ENCODE peak calls at places on chromosome 17, in eight cellular contexts. E, P, X, O, J, I, B and W are unnamed samples. For H3K27me3, the result is how much of the 10 kb centered on the place peaks cover.

GRCh38 chr17:47694818-47695663 is 1.1 kb downstream of the TBKBP1 start:
- DNase-seq in J (peak), P (peak), X (peak), B (no peak), I (no peak), O (no peak), E (peak), W (no peak)

GRCh38 chr17:78479369-78479768 is 97.8 kb downstream of the DNAH17 start:
- DNase-seq in J (no peak), B (no peak), O (no peak), I (no peak), E (no peak), P (no peak), X (no peak), W (no peak)

GRCh38 chr17:32484628-32485027 is 2.2 kb upstream of the CDK5R1 start:
- DNase-seq in I (no peak), E (no peak), J (no peak), B (no peak), O (no peak), P (no peak), X (no peak), W (no peak)

GRCh38 chr17:29131814-29132682 is 48.1 kb downstream of the MYO18A start:
- DNase-seq in X (peak), I (no peak), B (no peak), J (no peak), O (no peak), P (no peak), E (no peak), W (no peak)

GRCh38 chr17:28925912-28926365 is 23.1 kb upstream of the DHRS13 start:
- DNase-seq in E (peak), O (no peak), B (peak), I (peak), J (no peak), X (no peak), P (no peak), W (no peak)

GRCh38 chr17:17685775-17686291 is 4.6 kb downstream of the RAI1 start:
- DNase-seq in J (no peak), E (peak), O (peak), P (no peak), X (no peak), I (no peak), B (no peak), W (no peak)

GRCh38 chr17:6066183-6066948 is 3.8 kb upstream of the WSCD1 start:
- DNase-seq in E (peak), O (no peak), P (no peak), B (no peak), X (no peak), J (no peak), I (no peak), W (no peak)

GRCh38 chr17:35028531-35029262 is 34.8 kb downstream of the RFFL start:
- DNase-seq in X (no peak), B (no peak), E (peak), J (no peak), I (no peak), O (no peak), P (no peak), W (no peak)

GRCh38 chr17:38751144-38751802 is 1.3 kb upstream of the PSMB3 start:
- DNase-seq in X (no peak), E (peak), J (peak), O (no peak), B (peak), P (peak), I (no peak), W (no peak)

GRCh38 chr17:68588362-68588761 is 12.8 kb downstream of the FAM20A start:
- DNase-seq in P (no peak), I (no peak), O (no peak), X (no peak), J (no peak), B (no peak), E (no peak), W (no peak)

GRCh38 chr17:67245073-67245693 is at the start of gene HELZ:
- DNase-seq in P (peak), I (peak), O (peak), J (peak), B (peak), E (peak), X (peak), W (peak)

GRCh38 chr17:44959821-44960523 is 8.1 kb downstream of the C1QL1 start:
- DNase-seq in J (no peak), P (no peak), X (no peak), I (no peak), B (no peak), O (peak), E (no peak), W (no peak)

GRCh38 chr17:32854177-32854576 is 22.7 kb downstream of the MYO1D start:
- DNase-seq in B (no peak), J (no peak), O (no peak), P (no peak), I (no peak), E (peak), X (no peak), W (no peak)

GRCh38 chr17:45287526-45288264 is 25.8 kb upstream of the SPATA32 start:
- DNase-seq in E (no peak), X (no peak), J (peak), O (no peak), I (no peak), B (no peak), P (no peak), W (no peak)

GRCh38 chr17:76123749-76124581 is 17.1 kb downstream of the FOXJ1 start:
- DNase-seq in X (no peak), O (no peak), B (no peak), E (no peak), I (no peak), J (no peak), P (no peak), W (no peak)

GRCh38 chr17:38732376-38733314 is 2.5 kb downstream of the CISD3 start:
- DNase-seq in B (no peak), I (no peak), X (peak), E (no peak), J (no peak), P (no peak), O (no peak), W (no peak)

GRCh38 chr17:69606142-69606800 is 191.8 kb downstream of the MAP2K6 start:
- DNase-seq in O (no peak), I (no peak), X (no peak), P (no peak), J (no peak), E (no peak), B (no peak), W (no peak)

GRCh38 chr17:19579867-19580565 is 46.4 kb downstream of the SLC47A1 start:
- DNase-seq in B (no peak), X (no peak), E (no peak), P (peak), J (no peak), I (no peak), O (no peak), W (no peak)

GRCh38 chr17:50169881-50170459 is 4.2 kb downstream of the SGCA start:
- DNase-seq in P (no peak), J (no peak), I (no peak), E (no peak), B (no peak), X (no peak), O (no peak), W (no peak)

GRCh38 chr17:59377410-59377809 is 46.0 kb downstream of the YPEL2 start:
- DNase-seq in E (no peak), I (no peak), P (no peak), J (no peak), O (no peak), X (peak), B (no peak), W (no peak)

GRCh38 chr17:83179811-83180210 is 100.4 kb downstream of the METRNL start:
- DNase-seq in P (no peak), X (no peak), I (peak), E (no peak), J (no peak), B (no peak), O (no peak), W (no peak)

GRCh38 chr17:71023631-71024030 is 854.3 kb downstream of the KCNJ2 start:
- DNase-seq in P (peak), I (no peak), J (peak), X (no peak), B (no peak), E (peak), O (no peak), W (no peak)

GRCh38 chr17:78512976-78513375 is 64.2 kb downstream of the DNAH17 start:
- DNase-seq in P (no peak), B (no peak), J (peak), I (no peak), E (no peak), O (no peak), X (no peak), W (no peak)

GRCh38 chr17:35745749-35746320 is 7.2 kb downstream of the GAS2L2 start:
- DNase-seq in P (no peak), E (no peak), I (no peak), X (no peak), O (no peak), J (no peak), B (no peak), W (no peak)

GRCh38 chr17:3622977-3623594 is 13.0 kb downstream of the SHPK start:
- DNase-seq in E (no peak), I (no peak), P (no peak), J (no peak), B (no peak), O (no peak), X (no peak), W (no peak)

GRCh38 chr17:78252111-78252634 is 20.7 kb downstream of the TMEM235 start:
- DNase-seq in I (peak), B (peak), P (no peak), X (no peak), J (peak), O (peak), E (no peak), W (peak)

GRCh38 chr17:44438634-44439033 is 49.2 kb upstream of the ITGA2B start:
- DNase-seq in P (peak), B (peak), O (no peak), I (no peak), J (peak), E (no peak), X (no peak), W (peak)

GRCh38 chr17:58665946-58666857 is 25.6 kb downstream of the TEX14 start:
- DNase-seq in B (no peak), E (no peak), O (no peak), J (no peak), I (no peak), P (no peak), X (no peak), W (no peak)

GRCh38 chr17:44688675-44689491 is 693 bp downstream of the CCDC43 start:
- DNase-seq in J (no peak), I (no peak), P (no peak), B (no peak), O (no peak), E (peak), X (no peak), W (no peak)

GRCh38 chr17:39963826-39964225 is 1.0 kb downstream of the GSDMA start:
- DNase-seq in I (peak), P (no peak), J (no peak), O (peak), E (peak), X (no peak), B (no peak), W (no peak)

GRCh38 chr17:32909787-32910369 is 18.1 kb upstream of the TMEM98 start:
- DNase-seq in X (peak), I (peak), O (no peak), B (peak), E (peak), P (peak), J (peak), W (peak)

GRCh38 chr17:29633886-29634285 is 11.2 kb upstream of the CORO6 start:
- DNase-seq in E (no peak), O (no peak), X (no peak), B (no peak), P (peak), I (no peak), J (no peak), W (no peak)

GRCh38 chr17:79746955-79747507 is 16.3 kb downstream of the ENPP7 start:
- DNase-seq in B (no peak), J (no peak), I (no peak), P (peak), E (no peak), O (no peak), X (no peak), W (no peak)
- H3K27me3 ChIP-seq in B (half or more), J (under half), I (under half), P (half or more), E (under half), O (half or more), X (under half), W (under half)

GRCh38 chr17:81481011-81481799 is 31.4 kb downstream of the ACTG1 start:
- DNase-seq in O (peak), P (peak), I (peak), E (no peak), J (no peak), X (peak), B (no peak), W (no peak)
- H3K4me3 ChIP-seq in O (peak), P (peak), I (peak), E (no peak), J (no peak), X (peak), B (no peak), W (no peak)

GRCh38 chr17:27496005-27496404 is 39.8 kb downstream of the KSR1 start:
- DNase-seq in P (no peak), I (no peak), O (no peak), J (no peak), E (no peak), X (no peak), B (no peak), W (no peak)

GRCh38 chr17:27496501-27496943 is 40.3 kb downstream of the KSR1 start:
- DNase-seq in I (no peak), O (no peak), E (no peak), B (no peak), P (peak), X (no peak), J (no peak), W (no peak)

GRCh38 chr17:27497696-27498095 is 41.4 kb downstream of the KSR1 start:
- DNase-seq in I (no peak), E (no peak), O (no peak), X (no peak), B (no peak), J (no peak), P (no peak), W (no peak)

GRCh38 chr17:27495460-27495859 is 39.2 kb downstream of the KSR1 start:
- DNase-seq in X (no peak), E (no peak), J (no peak), I (no peak), P (no peak), B (no peak), O (no peak), W (no peak)

DNA sequence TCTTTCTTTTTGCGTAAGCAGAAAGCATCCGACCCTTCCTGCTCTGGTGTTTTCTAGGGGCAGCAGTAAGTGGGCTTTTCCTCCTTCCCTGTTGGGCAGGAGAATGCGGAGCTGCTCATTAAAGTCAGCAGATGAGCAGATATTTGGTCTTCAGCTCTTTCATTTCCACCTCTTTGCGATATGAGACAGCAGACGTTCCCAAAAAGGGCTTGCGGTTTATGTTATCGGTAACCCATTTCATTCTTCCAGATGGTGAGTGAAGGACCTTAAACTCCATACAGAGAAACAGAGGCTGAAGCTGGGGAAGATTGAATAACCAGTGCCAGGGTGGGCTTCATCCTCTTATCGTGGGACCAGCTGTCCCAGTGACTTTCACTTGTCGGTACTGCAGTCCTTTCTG is 40.7 kb downstream of the KSR1 start:
- DNase-seq in X (no peak), P (no peak), I (no peak), J (no peak), E (no peak), O (no peak), B (no peak), W (no peak)
- H3K27me3 ChIP-seq in X (under half), P (under half), I (under half), J (under half), E (under half), O (under half), B (under half), W (under half)

GRCh38 chr17:80478487-80479245 is 2.3 kb upstream of the NPTX1 start:
- DNase-seq in I (no peak), B (no peak), J (no peak), O (no peak), E (no peak), X (no peak), P (peak), W (no peak)
- H3K4me3 ChIP-seq in I (no peak), B (no peak), J (no peak), O (peak), E (no peak), X (no peak), P (peak), W (no peak)

GRCh38 chr17:2058521-2059124 is 3.7 kb downstream of the HIC1 start:
- DNase-seq in I (peak), O (no peak), X (no peak), J (no peak), E (no peak), B (peak), P (no peak), W (peak)

GRCh38 chr17:2055494-2056220 is 754 bp downstream of the HIC1 start:
- DNase-seq in B (no peak), O (no peak), I (peak), P (no peak), E (no peak), J (no peak), X (no peak), W (peak)

GRCh38 chr17:2056221-2057129 is 1.6 kb downstream of the HIC1 start:
- DNase-seq in B (no peak), E (no peak), P (peak), O (no peak), I (peak), J (no peak), X (no peak), W (peak)

GRCh38 chr17:2057714-2058520 is 3.0 kb downstream of the HIC1 start:
- DNase-seq in B (no peak), I (no peak), E (no peak), J (no peak), X (no peak), O (no peak), P (no peak), W (peak)

DNA sequence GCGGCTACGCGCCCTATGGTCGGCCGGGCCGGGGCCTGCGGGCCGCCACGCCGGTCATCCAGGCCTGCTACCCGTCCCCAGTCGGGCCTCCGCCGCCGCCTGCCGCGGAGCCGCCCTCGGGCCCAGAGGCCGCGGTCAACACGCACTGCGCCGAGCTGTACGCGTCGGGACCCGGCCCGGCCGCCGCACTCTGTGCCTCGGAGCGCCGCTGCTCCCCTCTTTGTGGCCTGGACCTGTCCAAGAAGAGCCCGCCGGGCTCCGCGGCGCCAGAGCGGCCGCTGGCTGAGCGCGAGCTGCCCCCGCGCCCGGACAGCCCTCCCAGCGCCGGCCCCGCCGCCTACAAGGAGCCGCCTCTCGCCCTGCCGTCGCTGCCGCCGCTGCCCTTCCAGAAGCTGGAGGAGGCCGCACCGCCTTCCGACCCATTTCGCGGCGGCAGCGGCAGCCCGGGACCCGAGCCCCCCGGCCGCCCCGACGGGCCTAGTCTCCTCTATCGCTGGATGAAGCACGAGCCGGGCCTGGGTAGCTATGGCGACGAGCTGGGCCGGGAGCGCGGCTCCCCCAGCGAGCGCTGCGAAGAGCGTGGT is 2.3 kb downstream of the HIC1 start:
- DNase-seq in B (no peak), O (no peak), E (no peak), I (no peak), J (no peak), P (peak), X (no peak), W (no peak)
- H3K27me3 ChIP-seq in B (under half), O (under half), E (under half), I (under half), J (under half), P (half or more), X (under half), W (under half)

GRCh38 chr17:15377200-15377599 is 35.8 kb upstream of the TEKT3 start:
- DNase-seq in O (no peak), X (no peak), J (no peak), I (no peak), P (no peak), B (no peak), E (peak), W (no peak)
- H3K4me3 ChIP-seq in O (no peak), X (no peak), J (peak), I (no peak), P (no peak), B (no peak), E (peak), W (no peak)

DNA sequence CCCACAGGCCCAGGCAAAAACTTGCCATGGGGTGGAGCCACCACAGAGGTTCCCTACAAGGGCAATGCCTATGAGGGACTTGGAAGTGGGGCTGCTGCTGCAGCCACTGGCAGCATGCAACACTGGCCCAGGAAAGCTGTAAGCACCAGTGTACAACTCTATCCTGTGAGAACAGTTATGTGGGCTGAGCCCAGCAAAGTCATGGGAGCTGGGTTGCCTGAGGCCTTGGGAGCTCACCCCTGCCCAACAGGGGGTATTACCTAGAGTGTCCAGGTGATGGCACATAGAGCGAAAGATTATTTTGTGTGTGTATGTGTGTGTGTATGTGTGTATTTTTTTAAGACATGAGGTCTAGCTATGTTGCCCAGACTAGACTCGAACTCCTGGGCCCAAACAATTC is 57.0 kb downstream of the TANC2 start:
- DNase-seq in I (no peak), E (no peak), B (no peak), P (no peak), X (no peak), J (no peak), O (no peak), W (no peak)
- H3K27me3 ChIP-seq in I (under half), E (under half), B (under half), P (under half), X (under half), J (under half), O (under half), W (under half)

GRCh38 chr17:74750327-74751069 is 2.1 kb downstream of the NHERF1 start:
- DNase-seq in B (no peak), P (no peak), E (peak), X (no peak), O (no peak), J (no peak), I (no peak), W (no peak)
- H3K4me3 ChIP-seq in B (peak), P (peak), E (peak), X (peak), O (peak), J (no peak), I (peak), W (peak)

GRCh38 chr17:27548369-27548768 is 82.6 kb upstream of the LGALS9 start:
- DNase-seq in B (no peak), O (no peak), P (no peak), I (no peak), E (no peak), X (no peak), J (no peak), W (no peak)

GRCh38 chr17:27545562-27546229 is 85.3 kb upstream of the LGALS9 start:
- DNase-seq in P (no peak), J (peak), E (no peak), B (no peak), X (no peak), I (no peak), O (no peak), W (no peak)

GRCh38 chr17:27549251-27549919 is 81.6 kb upstream of the LGALS9 start:
- DNase-seq in J (no peak), B (no peak), X (peak), O (no peak), P (no peak), I (no peak), E (no peak), W (no peak)

GRCh38 chr17:27546624-27547300 is 84.2 kb upstream of the LGALS9 start:
- DNase-seq in I (no peak), X (no peak), J (peak), B (no peak), P (no peak), O (no peak), E (no peak), W (peak)

GRCh38 chr17:27547301-27547683 is 83.7 kb upstream of the LGALS9 start:
- DNase-seq in P (no peak), X (no peak), I (no peak), B (no peak), E (no peak), O (no peak), J (no peak), W (no peak)
- H3K27me3 ChIP-seq in P (under half), X (under half), I (under half), B (under half), E (under half), O (under half), J (under half), W (under half)